ENCODE peak calls at places on chromosomes 3 and 15, in nine cellular contexts. One of them, this sample, is unnamed.
A peak's percentile ranks its signal among the peaks of the same experiment; 100 is the strongest.

GRCh38 chr15:45424429-45424828 is 46.1 kb upstream of the GATM start:
- DNase-seq in cardiac fibroblast: no peak
- DNase-seq in gastrocnemius medialis: no peak
- DNase-seq in esophagus squamous epithelium: no peak
- DNase-seq in psoas muscle: no peak
- DNase-seq in fibroblast of pulmonary artery: no peak
- DNase-seq in spleen: no peak
- DNase-seq in stomach: no peak
- DNase-seq in AG09309: no peak
- DNase-seq in this sample: no peak

GRCh38 chr3:137304313-137305056 is 346.7 kb downstream of the IL20RB start:
- DNase-seq in spleen: no peak
- DNase-seq in cardiac fibroblast: no peak
- DNase-seq in gastrocnemius medialis: no peak
- DNase-seq in esophagus squamous epithelium: no peak
- DNase-seq in stomach: no peak
- DNase-seq in psoas muscle: no peak
- DNase-seq in AG09309: no peak
- DNase-seq in fibroblast of pulmonary artery: no peak
- DNase-seq in this sample: no peak

GRCh38 chr3:49785565-49786356 is 581 bp downstream of the IP6K1 start:
- DNase-seq in AG09309: no peak
- DNase-seq in fibroblast of pulmonary artery: peak; percentile 39
- DNase-seq in gastrocnemius medialis: peak; percentile 28
- DNase-seq in cardiac fibroblast: peak; percentile 41
- DNase-seq in psoas muscle: peak; percentile 51
- DNase-seq in spleen: no peak
- DNase-seq in stomach: peak; percentile 39
- DNase-seq in esophagus squamous epithelium: no peak
- DNase-seq in this sample: no peak

GRCh38 chr15:72285927-72286516 is 13.7 kb upstream of the PARP6 start:
- DNase-seq in psoas muscle: peak; percentile 71
- DNase-seq in esophagus squamous epithelium: no peak
- DNase-seq in gastrocnemius medialis: peak; percentile 37
- DNase-seq in fibroblast of pulmonary artery: peak; percentile 54
- DNase-seq in AG09309: no peak
- DNase-seq in stomach: peak; percentile 72
- DNase-seq in cardiac fibroblast: peak; percentile 52
- DNase-seq in spleen: no peak
- DNase-seq in this sample: no peak

GRCh38 chr3:129226374-129226773 is 23.0 kb upstream of the COPG1 start:
- DNase-seq in psoas muscle: peak; percentile 97
- DNase-seq in stomach: peak; percentile 65
- DNase-seq in gastrocnemius medialis: peak; percentile 99
- DNase-seq in AG09309: peak; percentile 72
- DNase-seq in spleen: peak; percentile 84
- DNase-seq in esophagus squamous epithelium: no peak
- DNase-seq in cardiac fibroblast: peak; percentile 86
- DNase-seq in fibroblast of pulmonary artery: peak; percentile 81
- DNase-seq in this sample: no peak

GRCh38 chr15:66041276-66041675 is 172.0 kb downstream of the RAB11A start:
- DNase-seq in stomach: no peak
- DNase-seq in gastrocnemius medialis: no peak
- DNase-seq in psoas muscle: no peak
- DNase-seq in fibroblast of pulmonary artery: no peak
- DNase-seq in spleen: no peak
- DNase-seq in cardiac fibroblast: no peak
- DNase-seq in esophagus squamous epithelium: no peak
- DNase-seq in AG09309: no peak
- DNase-seq in this sample: no peak

GRCh38 chr3:149435936-149436885 is 38.3 kb upstream of the TM4SF4 start:
- DNase-seq in AG09309: no peak
- DNase-seq in fibroblast of pulmonary artery: no peak
- DNase-seq in esophagus squamous epithelium: no peak
- DNase-seq in stomach: no peak
- DNase-seq in psoas muscle: no peak
- DNase-seq in gastrocnemius medialis: no peak
- DNase-seq in cardiac fibroblast: no peak
- DNase-seq in spleen: no peak
- DNase-seq in this sample: no peak

GRCh38 chr3:149969110-149969944 is 1.4 kb downstream of the PFN2 start:
- DNase-seq in fibroblast of pulmonary artery: peak; percentile 88
- DNase-seq in gastrocnemius medialis: peak; percentile 75
- DNase-seq in psoas muscle: peak; percentile 75
- DNase-seq in spleen: no peak
- DNase-seq in esophagus squamous epithelium: no peak
- DNase-seq in AG09309: no peak
- DNase-seq in stomach: no peak
- DNase-seq in cardiac fibroblast: peak; percentile 88
- DNase-seq in this sample: peak; percentile 40

DNA sequence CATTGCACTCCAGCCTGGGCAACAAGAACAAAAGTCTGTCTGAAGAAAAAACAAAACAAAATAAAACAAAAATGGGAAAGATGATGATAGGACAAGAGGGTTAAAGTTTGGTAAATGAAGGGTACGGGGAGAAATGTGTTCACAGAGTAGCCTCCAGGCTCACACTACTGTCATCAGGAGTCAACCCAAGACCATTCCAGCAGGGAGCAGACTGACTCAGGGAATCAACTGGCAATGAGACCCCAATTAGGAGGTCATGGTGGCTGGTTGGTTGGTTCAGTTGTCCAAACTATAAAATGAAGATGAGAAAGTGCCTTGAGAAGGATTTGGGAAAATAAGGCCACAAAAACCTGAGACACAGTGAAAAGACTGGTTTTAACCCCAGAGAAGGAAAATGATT is 51.8 kb downstream of the KLHL6 start:
- DNase-seq in gastrocnemius medialis: no peak
- DNase-seq in psoas muscle: no peak
- DNase-seq in cardiac fibroblast: no peak
- DNase-seq in spleen: no peak
- DNase-seq in stomach: no peak
- DNase-seq in AG09309: no peak
- DNase-seq in esophagus squamous epithelium: no peak
- DNase-seq in fibroblast of pulmonary artery: no peak
- DNase-seq in this sample: no peak
- TF ChIP-seq CTCF in gastrocnemius medialis: no peak
- TF ChIP-seq CTCF in psoas muscle: no peak
- TF ChIP-seq CTCF in cardiac fibroblast: no peak
- TF ChIP-seq CTCF in spleen: no peak
- TF ChIP-seq CTCF in stomach: no peak
- TF ChIP-seq CTCF in AG09309: no peak
- TF ChIP-seq CTCF in esophagus squamous epithelium: no peak
- TF ChIP-seq CTCF in fibroblast of pulmonary artery: peak; percentile 5
- TF ChIP-seq CTCF in this sample: peak; percentile 26

GRCh38 chr3:71102111-71103039 is 481.2 kb downstream of the FOXP1 start:
- DNase-seq in stomach: no peak
- DNase-seq in gastrocnemius medialis: no peak
- DNase-seq in esophagus squamous epithelium: no peak
- DNase-seq in spleen: no peak
- DNase-seq in cardiac fibroblast: peak; percentile 86
- DNase-seq in psoas muscle: no peak
- DNase-seq in fibroblast of pulmonary artery: peak; percentile 93
- DNase-seq in AG09309: peak; percentile 90
- DNase-seq in this sample: no peak

GRCh38 chr3:71103430-71103881 is 480.1 kb downstream of the FOXP1 start:
- DNase-seq in AG09309: peak; percentile 53
- DNase-seq in psoas muscle: peak; percentile 51
- DNase-seq in spleen: no peak
- DNase-seq in esophagus squamous epithelium: no peak
- DNase-seq in fibroblast of pulmonary artery: peak; percentile 69
- DNase-seq in gastrocnemius medialis: no peak
- DNase-seq in stomach: peak; percentile 62
- DNase-seq in cardiac fibroblast: peak; percentile 78
- DNase-seq in this sample: no peak

GRCh38 chr3:71101014-71101413 is 482.5 kb downstream of the FOXP1 start:
- DNase-seq in gastrocnemius medialis: no peak
- DNase-seq in psoas muscle: no peak
- DNase-seq in AG09309: no peak
- DNase-seq in spleen: no peak
- DNase-seq in cardiac fibroblast: no peak
- DNase-seq in stomach: no peak
- DNase-seq in esophagus squamous epithelium: no peak
- DNase-seq in fibroblast of pulmonary artery: peak; percentile 45
- DNase-seq in this sample: peak; percentile 40

GRCh38 chr3:71099997-71100719 is 483.4 kb downstream of the FOXP1 start:
- DNase-seq in AG09309: no peak
- DNase-seq in gastrocnemius medialis: no peak
- DNase-seq in psoas muscle: no peak
- DNase-seq in esophagus squamous epithelium: no peak
- DNase-seq in fibroblast of pulmonary artery: no peak
- DNase-seq in stomach: no peak
- DNase-seq in spleen: no peak
- DNase-seq in cardiac fibroblast: no peak
- DNase-seq in this sample: no peak

DNA sequence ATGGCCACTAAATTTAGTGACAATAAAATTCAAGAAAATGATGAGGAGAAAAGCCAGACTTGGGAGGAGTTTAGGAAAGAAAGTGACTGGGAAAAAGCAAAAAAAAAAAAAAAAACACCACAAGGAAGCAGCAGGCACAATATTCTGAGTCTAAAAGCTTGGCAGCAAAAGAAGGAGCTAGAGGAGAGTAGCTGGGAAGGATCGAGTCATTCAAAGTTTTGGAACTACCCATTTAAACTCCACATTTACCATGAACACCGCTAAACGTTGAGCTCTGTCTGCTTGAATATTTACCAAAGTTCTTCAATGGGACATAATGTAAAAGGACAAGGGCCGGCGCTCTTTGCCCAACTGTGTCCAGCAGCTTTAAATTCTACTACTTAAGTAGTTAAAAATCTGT is 481.9 kb downstream of the FOXP1 start:
- DNase-seq in fibroblast of pulmonary artery: no peak
- DNase-seq in spleen: no peak
- DNase-seq in cardiac fibroblast: peak; percentile 43
- DNase-seq in psoas muscle: no peak
- DNase-seq in esophagus squamous epithelium: no peak
- DNase-seq in stomach: no peak
- DNase-seq in gastrocnemius medialis: no peak
- DNase-seq in AG09309: no peak
- DNase-seq in this sample: no peak
- H3K4me3 ChIP-seq in fibroblast of pulmonary artery: no peak overlapping the region
- H3K4me3 ChIP-seq in spleen: no peak overlapping the region
- H3K4me3 ChIP-seq in cardiac fibroblast: no peak overlapping the region
- H3K4me3 ChIP-seq in psoas muscle: no peak overlapping the region
- H3K4me3 ChIP-seq in esophagus squamous epithelium: no peak overlapping the region
- H3K4me3 ChIP-seq in stomach: no peak overlapping the region
- H3K4me3 ChIP-seq in gastrocnemius medialis: no peak overlapping the region
- H3K4me3 ChIP-seq in AG09309: no peak overlapping the region
- H3K4me3 ChIP-seq in this sample: no peak overlapping the region

GRCh38 chr3:161020264-161020663 is 84.9 kb downstream of the B3GALNT1 start:
- DNase-seq in cardiac fibroblast: no peak
- DNase-seq in stomach: no peak
- DNase-seq in esophagus squamous epithelium: no peak
- DNase-seq in AG09309: no peak
- DNase-seq in fibroblast of pulmonary artery: no peak
- DNase-seq in psoas muscle: no peak
- DNase-seq in gastrocnemius medialis: no peak
- DNase-seq in spleen: no peak
- DNase-seq in this sample: no peak

GRCh38 chr3:161014997-161015749 is 90.0 kb downstream of the B3GALNT1 start:
- DNase-seq in esophagus squamous epithelium: no peak
- DNase-seq in spleen: no peak
- DNase-seq in fibroblast of pulmonary artery: no peak
- DNase-seq in psoas muscle: no peak
- DNase-seq in gastrocnemius medialis: no peak
- DNase-seq in cardiac fibroblast: no peak
- DNase-seq in AG09309: no peak
- DNase-seq in stomach: no peak
- DNase-seq in this sample: no peak

DNA sequence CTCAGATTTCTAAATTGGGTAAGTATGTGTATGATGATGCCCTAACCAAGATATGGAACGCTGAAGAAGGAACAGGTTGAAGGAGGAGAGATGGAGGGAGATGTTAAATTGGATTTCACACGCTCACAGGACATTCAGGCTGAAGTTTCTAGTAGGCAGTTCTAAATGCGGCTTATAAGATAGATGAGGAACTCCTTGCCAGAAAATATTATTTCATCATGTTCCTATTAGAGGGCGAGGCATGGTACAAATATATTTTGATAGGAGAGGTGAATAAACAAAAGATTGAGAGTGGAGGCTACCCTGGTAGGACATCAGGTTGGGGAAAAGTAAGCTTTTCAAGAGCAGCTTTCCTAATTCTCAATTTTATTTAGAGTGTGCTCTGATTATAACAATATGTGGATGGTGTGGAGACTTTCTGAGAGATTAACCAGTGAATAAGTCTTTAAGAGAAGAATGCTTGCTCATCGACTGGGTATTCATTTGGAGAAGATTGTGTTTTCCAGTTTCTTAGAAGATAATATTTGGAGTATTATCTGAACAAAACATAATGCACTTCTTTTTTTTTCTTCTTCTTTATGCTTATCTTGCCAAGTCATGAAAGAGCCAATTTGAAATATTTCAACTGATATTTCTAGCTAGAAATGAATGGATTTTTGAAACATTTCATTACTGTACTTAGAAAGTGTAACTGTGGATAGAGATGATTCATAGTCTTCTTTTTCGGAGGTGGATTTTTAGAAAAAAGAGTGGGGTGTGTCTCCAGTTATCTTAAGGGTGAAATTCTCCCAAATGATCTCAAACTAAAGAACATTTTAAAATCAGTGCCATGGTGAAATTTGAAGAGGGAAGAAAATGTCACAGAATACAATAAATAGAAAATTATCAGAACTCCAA is 88.5 kb downstream of the B3GALNT1 start:
- DNase-seq in esophagus squamous epithelium: no peak
- DNase-seq in cardiac fibroblast: no peak
- DNase-seq in AG09309: no peak
- DNase-seq in psoas muscle: no peak
- DNase-seq in spleen: no peak
- DNase-seq in gastrocnemius medialis: no peak
- DNase-seq in fibroblast of pulmonary artery: no peak
- DNase-seq in stomach: no peak
- DNase-seq in this sample: no peak
- TF ChIP-seq CTCF in esophagus squamous epithelium: no peak
- TF ChIP-seq CTCF in cardiac fibroblast: no peak
- TF ChIP-seq CTCF in AG09309: no peak
- TF ChIP-seq CTCF in psoas muscle: no peak
- TF ChIP-seq CTCF in spleen: no peak
- TF ChIP-seq CTCF in gastrocnemius medialis: no peak
- TF ChIP-seq CTCF in fibroblast of pulmonary artery: no peak
- TF ChIP-seq CTCF in stomach: no peak
- TF ChIP-seq CTCF in this sample: no peak

GRCh38 chr3:177190701-177191100 is 6.6 kb downstream of the TBL1XR1 start:
- DNase-seq in psoas muscle: no peak
- DNase-seq in fibroblast of pulmonary artery: peak; percentile 53
- DNase-seq in cardiac fibroblast: peak; percentile 61
- DNase-seq in gastrocnemius medialis: no peak
- DNase-seq in esophagus squamous epithelium: no peak
- DNase-seq in AG09309: no peak
- DNase-seq in stomach: no peak
- DNase-seq in spleen: no peak
- DNase-seq in this sample: no peak

GRCh38 chr3:177195242-177195940 is 1.9 kb downstream of the TBL1XR1 start:
- DNase-seq in gastrocnemius medialis: peak; percentile 42
- DNase-seq in spleen: no peak
- DNase-seq in stomach: no peak
- DNase-seq in esophagus squamous epithelium: no peak
- DNase-seq in AG09309: no peak
- DNase-seq in cardiac fibroblast: peak; percentile 64
- DNase-seq in psoas muscle: no peak
- DNase-seq in fibroblast of pulmonary artery: peak; percentile 48
- DNase-seq in this sample: no peak

GRCh38 chr3:177193706-177194268 is 3.5 kb downstream of the TBL1XR1 start:
- DNase-seq in AG09309: no peak
- DNase-seq in fibroblast of pulmonary artery: no peak
- DNase-seq in cardiac fibroblast: no peak
- DNase-seq in gastrocnemius medialis: no peak
- DNase-seq in psoas muscle: no peak
- DNase-seq in spleen: no peak
- DNase-seq in stomach: no peak
- DNase-seq in esophagus squamous epithelium: no peak
- DNase-seq in this sample: no peak

GRCh38 chr3:177194319-177194718 is 3.0 kb downstream of the TBL1XR1 start:
- DNase-seq in psoas muscle: no peak
- DNase-seq in AG09309: no peak
- DNase-seq in fibroblast of pulmonary artery: no peak
- DNase-seq in esophagus squamous epithelium: no peak
- DNase-seq in stomach: no peak
- DNase-seq in gastrocnemius medialis: no peak
- DNase-seq in cardiac fibroblast: no peak
- DNase-seq in spleen: no peak
- DNase-seq in this sample: no peak

DNA sequence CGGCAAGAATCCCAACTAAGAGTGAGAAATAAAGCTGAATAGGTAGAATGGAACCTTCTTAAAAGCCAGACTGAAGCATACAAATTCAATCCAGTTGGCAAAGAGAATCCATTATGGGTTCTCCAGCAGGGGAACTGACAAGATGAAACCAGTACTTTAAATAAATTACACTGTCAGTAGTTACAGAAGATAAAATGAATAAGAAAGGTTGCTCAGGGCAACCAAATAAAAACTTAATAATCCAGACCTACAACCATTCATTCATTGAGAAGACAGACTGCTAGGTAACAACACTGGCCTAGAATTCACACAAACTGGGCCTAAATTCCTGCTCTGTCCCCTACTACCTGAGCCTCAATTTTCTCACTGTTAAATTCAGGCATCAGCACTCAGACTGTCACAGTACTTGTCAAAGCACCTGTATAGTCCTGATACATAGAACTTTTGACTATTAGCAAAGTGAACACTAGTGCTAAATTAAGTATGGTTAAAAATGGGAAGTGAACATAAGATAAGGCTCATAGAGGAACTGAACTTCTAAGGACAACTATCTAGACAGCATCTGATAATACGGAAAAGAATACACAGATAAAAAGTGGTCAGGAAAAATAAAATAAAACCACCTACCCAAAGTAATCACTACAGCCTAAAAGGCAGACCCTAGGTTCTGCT is 6.0 kb downstream of the TBL1XR1 start:
- DNase-seq in cardiac fibroblast: no peak
- DNase-seq in AG09309: no peak
- DNase-seq in esophagus squamous epithelium: no peak
- DNase-seq in psoas muscle: no peak
- DNase-seq in stomach: no peak
- DNase-seq in spleen: no peak
- DNase-seq in fibroblast of pulmonary artery: no peak
- DNase-seq in gastrocnemius medialis: no peak
- DNase-seq in this sample: no peak
- H3K4me3 ChIP-seq in cardiac fibroblast: no peak overlapping the region
- H3K4me3 ChIP-seq in AG09309: no peak overlapping the region
- H3K4me3 ChIP-seq in esophagus squamous epithelium: no peak overlapping the region
- H3K4me3 ChIP-seq in psoas muscle: no peak overlapping the region
- H3K4me3 ChIP-seq in stomach: no peak overlapping the region
- H3K4me3 ChIP-seq in spleen: no peak overlapping the region
- H3K4me3 ChIP-seq in fibroblast of pulmonary artery: no peak overlapping the region
- H3K4me3 ChIP-seq in gastrocnemius medialis: no peak overlapping the region
- H3K4me3 ChIP-seq in this sample: no peak overlapping the region

This sample was measured in epithelial cell of proximal tubule.